ENCODE peak calls at places on chromosomes 16 and 17, in eight cellular contexts. C is neuronal stem cell; Q is mesendoderm; N is esophagus muscularis mucosa; S is mucosa of descending colon; Y is tibial artery; M is effector memory CD4-positive, alpha-beta T cell; H is cardiac muscle cell. L is an unnamed sample.

GRCh38 chr16:4233431-4233830 is 8.4 kb downstream of the SRL start:
- DNase-seq in C (no peak), Q (no peak), N (no peak), S (no peak), Y (no peak), M (no peak), H (no peak), L (no peak)

GRCh38 chr17:3558603-3559269 is 1.1 kb upstream of the TRPV3 start:
- DNase-seq in C (no peak), Q (no peak), N (no peak), S (peak; percentile 74), Y (no peak), M (peak; percentile 50), H (peak; percentile 43), L (no peak)

GRCh38 chr17:81094744-81095607 is 60.0 kb downstream of the BAIAP2 start:
- DNase-seq in C (peak; percentile 95), Q (peak; percentile 97), N (peak; percentile 97), S (peak; percentile 63), Y (peak; percentile 84), M (peak; percentile 92), H (peak; percentile 97), L (no peak)

GRCh38 chr17:81960130-81960958 is 643 bp downstream of the NOTUM start:
- DNase-seq in C (no peak), Q (peak; percentile 59), N (no peak), S (no peak), Y (no peak), M (no peak), H (no peak), L (no peak)

GRCh38 chr17:49708515-49709161 is 874 bp upstream of the SLC35B1 start:
- DNase-seq in C (no peak), Q (peak; percentile 32), N (no peak), S (peak; percentile 17), Y (no peak), M (no peak), H (no peak), L (no peak)

GRCh38 chr17:46044286-46044928 is 45.4 kb downstream of the STH start:
- DNase-seq in C (peak; percentile 58), Q (peak; percentile 94), N (no peak), S (peak; percentile 95), Y (peak; percentile 82), M (no peak), H (peak; percentile 95), L (no peak)

GRCh38 chr16:80463303-80463702 is 77.5 kb upstream of the DYNLRB2 start:
- DNase-seq in C (no peak), Q (no peak), N (no peak), S (no peak), Y (no peak), M (no peak), H (no peak), L (no peak)

GRCh38 chr17:78723001-78723796 is 58.9 kb downstream of the CYTH1 start:
- DNase-seq in C (peak; percentile 64), Q (peak; percentile 81), N (no peak), S (no peak), Y (no peak), M (no peak), H (peak; percentile 49), L (no peak)

GRCh38 chr16:353404-354285 is 1.1 kb upstream of the AXIN1 start:
- DNase-seq in C (no peak), Q (no peak), N (no peak), S (peak; percentile 40), Y (no peak), M (no peak), H (no peak), L (peak; percentile 57)

GRCh38 chr17:77846531-77847085 is 111.9 kb upstream of the TNRC6C start:
- DNase-seq in C (no peak), Q (no peak), N (no peak), S (no peak), Y (no peak), M (peak; percentile 38), H (no peak), L (peak; percentile 38)

GRCh38 chr17:42177684-42178083 is 3.3 kb downstream of the KCNH4 start:
- DNase-seq in C (no peak), Q (no peak), N (no peak), S (no peak), Y (no peak), M (no peak), H (no peak), L (no peak)

GRCh38 chr17:27573971-27574525 is 56.9 kb upstream of the LGALS9 start:
- DNase-seq in C (no peak), Q (peak; percentile 95), N (no peak), S (no peak), Y (no peak), M (no peak), H (peak; percentile 71), L (no peak)

GRCh38 chr17:80259642-80260535 is 763 bp upstream of the RNF213 start:
- DNase-seq in C (peak; percentile 72), Q (peak; percentile 80), N (no peak), S (peak; percentile 72), Y (peak; percentile 55), M (peak; percentile 74), H (peak; percentile 76), L (peak; percentile 81)

GRCh38 chr17:72618018-72618509 is 474.4 kb downstream of the SLC39A11 start:
- DNase-seq in C (no peak), Q (peak; percentile 56), N (no peak), S (peak; percentile 97), Y (no peak), M (peak; percentile 28), H (peak; percentile 28), L (peak; percentile 63)

GRCh38 chr17:66494023-66494803 is 191.8 kb downstream of the PRKCA start:
- DNase-seq in C (no peak), Q (peak; percentile 39), N (no peak), S (no peak), Y (no peak), M (no peak), H (peak; percentile 85), L (no peak)

GRCh38 chr17:11643851-11644250 is 45.6 kb downstream of the DNAH9 start:
- DNase-seq in C (no peak), Q (no peak), N (no peak), S (no peak), Y (no peak), M (no peak), H (no peak), L (no peak)

GRCh38 chr16:82041542-82041941 is 6.5 kb downstream of the HSD17B2 start:
- DNase-seq in C (no peak), Q (no peak), N (no peak), S (no peak), Y (no peak), M (no peak), H (no peak), L (no peak)

GRCh38 chr16:81374514-81374913 is 59.8 kb downstream of the GAN start:
- DNase-seq in C (no peak), Q (no peak), N (no peak), S (no peak), Y (no peak), M (no peak), H (no peak), L (no peak)

GRCh38 chr17:44875761-44876160 is 23.5 kb downstream of the EFTUD2 start:
- DNase-seq in C (no peak), Q (no peak), N (no peak), S (no peak), Y (no peak), M (no peak), H (no peak), L (no peak)

DNA sequence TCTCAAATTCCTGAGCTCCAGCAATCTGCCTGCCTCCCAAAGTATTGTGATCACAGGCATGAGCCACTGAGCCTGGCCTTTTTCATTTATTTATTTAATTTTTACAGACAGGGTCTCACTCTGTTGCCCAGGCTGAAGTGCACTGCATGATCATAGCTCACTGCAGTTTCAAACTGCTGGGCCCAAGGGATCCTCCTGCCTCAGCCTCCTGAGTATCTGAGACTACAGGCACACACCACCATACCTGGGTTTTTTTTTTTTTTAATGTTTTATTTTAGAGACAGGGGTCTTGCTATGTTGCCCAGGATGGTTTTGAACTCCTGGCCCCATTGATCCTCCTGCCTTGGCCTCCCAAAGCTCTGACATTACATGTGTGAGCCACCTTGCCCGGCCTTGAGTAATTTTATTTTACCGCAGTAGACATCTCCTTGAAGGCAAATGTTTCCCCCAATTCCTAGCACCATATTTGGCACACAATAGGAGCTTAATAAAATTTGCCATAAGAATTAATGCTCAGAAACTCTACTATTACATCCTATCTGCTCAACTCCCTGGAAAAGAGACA is 1.9 kb upstream of the EEF2K start:
- DNase-seq in C (no peak), Q (no peak), N (no peak), S (no peak), Y (no peak), M (no peak), H (no peak), L (no peak)
- H3K4me3 ChIP-seq in C (no peak overlapping the region), Q (no peak overlapping the region), N (no peak overlapping the region), S (no peak overlapping the region), Y (no peak overlapping the region), M (no peak overlapping the region), H (no peak overlapping the region), L (no peak overlapping the region)

DNA sequence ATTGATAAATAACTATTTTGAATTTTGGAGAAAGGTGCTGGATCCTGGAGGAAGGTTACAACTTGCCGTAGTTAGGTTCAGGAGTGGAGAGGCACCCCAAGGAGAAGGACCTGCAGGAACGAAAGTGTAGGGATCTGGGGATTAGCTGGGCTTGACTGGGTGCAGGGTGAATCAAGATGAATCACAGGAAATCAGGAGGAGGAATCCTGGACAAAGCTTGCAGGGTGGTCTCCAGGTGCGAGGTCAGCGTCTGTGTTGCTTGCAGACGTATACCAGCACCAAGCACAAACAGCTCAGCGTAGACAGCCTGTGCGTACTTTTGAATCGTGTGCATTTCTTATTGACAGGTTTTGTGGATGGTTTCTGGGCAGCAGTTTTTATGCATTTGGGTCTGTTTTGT is 144.3 kb downstream of the MSI2 start:
- DNase-seq in C (no peak), Q (no peak), N (no peak), S (no peak), Y (no peak), M (no peak), H (no peak), L (no peak)
- H3K4me1 ChIP-seq in C (peaks cover 54% of the 10 kb centered on the region), Q (no peaks in the 10 kb centered on the region), N (peaks cover 12% of the 10 kb centered on the region), S (peaks cover 7% of the 10 kb centered on the region), Y (no peaks in the 10 kb centered on the region), M (no peaks in the 10 kb centered on the region), H (peaks cover 41% of the 10 kb centered on the region), L (no peaks in the 10 kb centered on the region)

DNA sequence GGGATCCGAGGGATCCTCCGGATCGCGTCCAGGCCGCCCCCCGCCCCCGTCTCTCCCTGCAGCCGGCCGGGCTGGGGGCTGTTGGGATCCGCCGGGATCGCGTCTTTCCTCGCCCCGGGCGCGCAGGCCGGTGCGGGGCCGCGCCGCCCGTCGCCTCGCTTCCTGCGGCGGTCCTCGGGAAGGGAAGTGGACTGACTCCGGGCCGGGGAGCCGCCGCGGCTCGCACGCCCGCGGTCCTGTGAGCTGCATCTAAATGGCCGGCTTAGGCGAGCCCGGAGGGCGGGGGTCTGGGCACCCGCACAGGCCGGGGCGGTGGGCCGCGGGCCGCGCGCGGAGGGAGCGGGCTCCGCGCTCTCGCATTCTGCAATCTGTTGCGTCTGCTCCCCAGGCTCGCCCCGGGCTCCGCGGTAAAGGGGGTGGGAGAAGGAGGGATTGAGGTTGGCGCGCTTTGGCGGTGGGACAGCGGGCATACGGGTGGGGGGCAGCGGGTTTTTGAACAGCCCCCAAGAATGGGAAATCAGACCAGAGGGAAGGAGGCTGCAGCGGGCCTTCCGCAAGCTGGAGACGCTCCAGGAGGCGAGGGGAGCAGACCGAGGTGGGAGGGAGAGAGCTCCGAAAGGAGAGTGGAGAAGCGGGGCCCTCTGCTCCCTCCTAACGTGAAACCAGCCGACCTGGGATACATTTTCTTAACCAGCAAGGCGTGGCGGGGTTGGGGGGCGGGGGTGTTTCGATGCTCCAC is 2.2 kb downstream of the TMEM132E start:
- DNase-seq in C (no peak), Q (peak; percentile 20), N (no peak), S (no peak), Y (no peak), M (no peak), H (no peak), L (no peak)
- H3K4me3 ChIP-seq in C (no peak overlapping the region), Q (no peak overlapping the region), N (peak overlapping the region; percentile 63), S (no peak overlapping the region), Y (peak overlapping the region; percentile 70), M (peak overlapping the region; percentile 46), H (peak overlapping the region; percentile 44), L (peak overlapping the region; percentile 60)

GRCh38 chr17:59332890-59333377 is 1.5 kb downstream of the YPEL2 start:
- DNase-seq in C (no peak), Q (no peak), N (peak; percentile 92), S (peak; percentile 49), Y (peak; percentile 76), M (no peak), H (peak; percentile 59), L (peak; percentile 52)
- H3K4me1 ChIP-seq in C (peaks cover 37% of the 10 kb centered on the region), Q (peaks cover 18% of the 10 kb centered on the region), N (peaks cover 85% of the 10 kb centered on the region), S (peaks cover 30% of the 10 kb centered on the region), Y (peaks cover 53% of the 10 kb centered on the region), M (peaks cover 38% of the 10 kb centered on the region), H (peaks cover 63% of the 10 kb centered on the region), L (peaks cover 71% of the 10 kb centered on the region)